ENCODE peak calls at places on chromosomes 2 and 18, in nine cellular contexts. W is right cardiac atrium; U is aorta; N is foreskin keratinocyte; D is CD8-positive, alpha-beta T cell; S is HepG2; R is heart right ventricle; F is CD4-positive, alpha-beta T cell; J is PC-3. C is an unnamed sample.

GRCh38 chr18:10051877-10052631 is 138.2 kb downstream of the VAPA start:
- ATAC-seq in J (no peak), R (peak), N (no peak), U (peak), S (no peak), F (no peak), D (no peak), W (peak), C (peak)

GRCh38 chr2:147100406-147101035 is 744.3 kb upstream of the ACVR2A start:
- ATAC-seq in D (no peak), R (no peak), N (peak), U (no peak), W (no peak), S (no peak), F (no peak), J (no peak), C (peak)

GRCh38 chr18:11089931-11090715 is 59.2 kb downstream of the PIEZO2 start:
- ATAC-seq in F (no peak), D (no peak), U (no peak), J (no peak), W (no peak), R (no peak), S (no peak), N (no peak), C (no peak)

GRCh38 chr18:49243391-49243790 is 217.1 kb downstream of the DYM start:
- ATAC-seq in N (no peak), W (no peak), S (no peak), D (no peak), J (no peak), F (no peak), U (no peak), R (no peak), C (no peak)

GRCh38 chr2:8203354-8203753 is 478.5 kb upstream of the ID2 start:
- ATAC-seq in U (no peak), S (no peak), N (no peak), F (no peak), W (peak), J (no peak), R (no peak), D (no peak), C (no peak)

GRCh38 chr2:154427453-154427852 is 271.0 kb upstream of the KCNJ3 start:
- ATAC-seq in S (no peak), J (no peak), U (no peak), R (no peak), D (peak), F (peak), W (no peak), N (no peak), C (no peak)

GRCh38 chr2:239245872-239246701 is 154.7 kb downstream of the HDAC4 start:
- ATAC-seq in U (peak), N (peak), F (no peak), R (peak), W (peak), D (no peak), S (no peak), J (peak), C (peak)

GRCh38 chr2:70959271-70959761 is 19.1 kb upstream of the ANKRD53 start:
- ATAC-seq in D (no peak), J (no peak), W (no peak), R (no peak), F (no peak), S (peak), U (no peak), N (no peak), C (no peak)

GRCh38 chr18:76553715-76554603 is 58.9 kb upstream of the ZNF516 start:
- ATAC-seq in W (no peak), S (peak), N (no peak), U (no peak), J (no peak), R (no peak), F (no peak), D (no peak), C (peak)

GRCh38 chr2:182652326-182652725 is 63.7 kb upstream of the DNAJC10 start:
- ATAC-seq in S (no peak), N (peak), U (no peak), W (no peak), R (no peak), J (no peak), D (peak), F (peak), C (no peak)

GRCh38 chr18:34075963-34076860 is 148.5 kb downstream of the NOL4 start:
- ATAC-seq in R (no peak), W (no peak), S (no peak), U (no peak), N (no peak), F (no peak), D (no peak), J (no peak), C (no peak)

GRCh38 chr18:56107821-56108485 is 520.0 kb upstream of the TCF4 start:
- ATAC-seq in D (no peak), U (no peak), F (no peak), N (no peak), R (no peak), S (no peak), W (no peak), J (no peak), C (no peak)

GRCh38 chr2:3062476-3063260 is 314.9 kb downstream of the EIPR1 start:
- ATAC-seq in U (no peak), S (peak), R (no peak), D (no peak), F (no peak), N (no peak), W (no peak), J (no peak), C (no peak)

GRCh38 chr18:6561893-6562292 is 147.2 kb upstream of the L3MBTL4 start:
- ATAC-seq in D (no peak), S (no peak), R (no peak), J (no peak), F (no peak), W (no peak), N (no peak), U (no peak), C (no peak)

GRCh38 chr2:102137138-102137537 is 5.4 kb upstream of the IL1R1 start:
- ATAC-seq in J (no peak), R (no peak), S (no peak), U (no peak), W (no peak), D (no peak), N (peak), F (no peak), C (no peak)

GRCh38 chr2:106192752-106193490 is 1.2 kb downstream of the UXS1 start:
- ATAC-seq in F (no peak), S (peak), J (peak), D (peak), N (peak), R (no peak), W (no peak), U (no peak), C (peak)

GRCh38 chr18:31161757-31162418 is 768 bp downstream of the DSC1 start:
- ATAC-seq in N (peak), S (no peak), W (no peak), R (peak), F (no peak), D (no peak), U (no peak), J (no peak), C (no peak)

GRCh38 chr2:121080013-121080772 is 204.8 kb downstream of the TFCP2L1 start:
- ATAC-seq in F (no peak), S (peak), U (no peak), D (no peak), R (peak), N (peak), W (peak), J (peak), C (no peak)

GRCh38 chr2:200484934-200485333 is 24.9 kb downstream of the KCTD18 start:
- ATAC-seq in N (no peak), F (no peak), S (no peak), W (no peak), J (no peak), R (no peak), U (no peak), D (no peak), C (no peak)

GRCh38 chr2:189137519-189137918 is 42.0 kb downstream of the COL5A2 start:
- ATAC-seq in F (no peak), N (no peak), W (no peak), U (no peak), D (no peak), R (no peak), J (no peak), S (no peak), C (no peak)

GRCh38 chr2:66432801-66433694 is 1.9 kb upstream of the MEIS1 start:
- ATAC-seq in J (peak), W (peak), U (peak), D (no peak), F (no peak), S (peak), N (peak), R (peak), C (peak)

GRCh38 chr2:54574860-54575247 is 118.7 kb downstream of the SPTBN1 start:
- ATAC-seq in W (no peak), J (no peak), R (no peak), S (no peak), U (no peak), D (no peak), F (peak), N (no peak), C (no peak)

GRCh38 chr2:181224866-181225265 is 232.3 kb upstream of the ITGA4 start:
- ATAC-seq in N (no peak), R (no peak), F (peak), J (no peak), W (no peak), D (peak), S (no peak), U (no peak), C (no peak)

GRCh38 chr2:152468832-152469692 is 134.1 kb downstream of the FMNL2 start:
- ATAC-seq in W (peak), D (no peak), U (peak), S (no peak), J (peak), F (no peak), R (peak), N (peak), C (peak)

GRCh38 chr2:42140501-42140900 is 28.7 kb upstream of the EML4 start:
- ATAC-seq in J (no peak), D (no peak), W (no peak), U (no peak), N (peak), R (no peak), F (no peak), S (no peak), C (no peak)

GRCh38 chr2:229297284-229297683 is 26.2 kb upstream of the PID1 start:
- ATAC-seq in R (peak), W (peak), F (no peak), U (no peak), D (no peak), N (no peak), S (no peak), J (no peak), C (peak)

GRCh38 chr2:231259104-231259503 is 60.7 kb downstream of the ARMC9 start:
- ATAC-seq in F (peak), W (no peak), R (no peak), S (no peak), N (no peak), D (no peak), U (no peak), J (no peak), C (no peak)

GRCh38 chr2:216833076-216833475 is 26.8 kb downstream of the TNP1 start:
- ATAC-seq in J (no peak), U (peak), F (no peak), N (no peak), W (peak), S (no peak), R (peak), D (no peak), C (no peak)

GRCh38 chr2:224101820-224102630 is 62.9 kb upstream of the SERPINE2 start:
- ATAC-seq in W (no peak), S (no peak), R (peak), N (peak), D (no peak), F (no peak), U (peak), J (peak), C (peak)
- H3K27ac ChIP-seq in W (peak), S (no peak), R (peak), N (peak), D (no peak), F (no peak), U (no peak), J (peak), C (peak)

DNA sequence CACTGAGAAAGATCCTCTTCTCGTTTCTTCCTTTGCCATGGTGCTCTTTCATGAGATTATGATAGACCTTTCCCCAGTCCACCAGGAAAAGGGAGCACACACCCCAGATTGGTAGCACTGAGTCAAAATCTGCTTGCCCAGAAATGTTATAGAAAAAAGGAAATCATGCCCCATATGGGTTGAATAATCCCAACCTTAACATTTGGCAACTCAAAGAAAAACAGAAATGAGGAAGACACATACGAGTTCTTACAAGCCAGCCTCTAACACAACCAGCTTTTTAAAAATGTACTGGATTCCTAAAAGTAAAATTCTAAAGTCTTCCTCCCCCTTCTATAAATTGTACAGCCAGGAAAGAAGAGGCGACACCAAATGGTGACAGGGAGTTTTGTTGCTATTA is 103.0 kb downstream of the ANKRD44 start:
- ATAC-seq in N (no peak), R (no peak), J (no peak), D (no peak), S (no peak), U (no peak), W (no peak), F (no peak), C (no peak)
- H3K27ac ChIP-seq in N (no peak), R (peak), J (no peak), D (peak), S (no peak), U (no peak), W (no peak), F (peak), C (no peak)

DNA sequence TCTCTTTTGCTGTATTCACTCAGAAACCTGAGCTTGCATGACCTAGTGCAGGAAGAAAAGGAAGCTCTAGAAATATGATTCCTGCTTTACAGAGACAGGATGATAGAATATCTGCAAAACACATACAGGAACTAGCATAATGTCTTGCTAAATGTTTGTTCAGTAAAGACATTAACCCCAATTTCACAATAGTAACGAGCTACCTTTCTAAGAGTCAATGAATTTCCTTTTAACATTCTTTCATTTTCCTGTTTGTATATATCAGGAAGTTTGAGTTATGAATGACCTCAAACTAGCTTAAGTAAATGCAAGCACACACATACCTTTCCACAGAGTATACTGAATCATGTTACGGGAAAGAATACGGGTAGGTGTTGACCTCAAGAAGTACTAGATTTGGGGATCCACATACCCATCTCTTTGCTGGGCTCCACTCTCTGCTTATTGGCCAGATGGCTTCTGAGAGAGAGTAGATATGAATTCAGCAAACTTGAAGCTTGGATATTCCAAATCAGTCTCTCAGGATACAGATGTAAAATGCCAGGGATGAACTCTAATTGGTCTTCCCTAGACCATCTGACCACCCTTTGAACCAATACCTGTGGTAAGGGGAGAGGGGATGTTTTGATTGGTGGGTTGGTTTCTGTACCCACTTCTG is 18.2 kb upstream of the ACSL3 start:
- ATAC-seq in S (peak), J (peak), R (no peak), F (no peak), N (peak), D (no peak), W (no peak), U (no peak), C (no peak)
- H3K27ac ChIP-seq in S (peak), J (peak), R (peak), F (no peak), N (peak), D (no peak), W (no peak), U (no peak), C (no peak)

GRCh38 chr2:112880081-112880531 is 30.9 kb upstream of the IL37 start:
- ATAC-seq in W (no peak), J (peak), R (no peak), N (peak), D (no peak), F (no peak), U (no peak), S (no peak), C (no peak)
- H3K27ac ChIP-seq in W (no peak), J (peak), R (peak), N (peak), D (no peak), F (no peak), U (no peak), S (no peak), C (no peak)

DNA sequence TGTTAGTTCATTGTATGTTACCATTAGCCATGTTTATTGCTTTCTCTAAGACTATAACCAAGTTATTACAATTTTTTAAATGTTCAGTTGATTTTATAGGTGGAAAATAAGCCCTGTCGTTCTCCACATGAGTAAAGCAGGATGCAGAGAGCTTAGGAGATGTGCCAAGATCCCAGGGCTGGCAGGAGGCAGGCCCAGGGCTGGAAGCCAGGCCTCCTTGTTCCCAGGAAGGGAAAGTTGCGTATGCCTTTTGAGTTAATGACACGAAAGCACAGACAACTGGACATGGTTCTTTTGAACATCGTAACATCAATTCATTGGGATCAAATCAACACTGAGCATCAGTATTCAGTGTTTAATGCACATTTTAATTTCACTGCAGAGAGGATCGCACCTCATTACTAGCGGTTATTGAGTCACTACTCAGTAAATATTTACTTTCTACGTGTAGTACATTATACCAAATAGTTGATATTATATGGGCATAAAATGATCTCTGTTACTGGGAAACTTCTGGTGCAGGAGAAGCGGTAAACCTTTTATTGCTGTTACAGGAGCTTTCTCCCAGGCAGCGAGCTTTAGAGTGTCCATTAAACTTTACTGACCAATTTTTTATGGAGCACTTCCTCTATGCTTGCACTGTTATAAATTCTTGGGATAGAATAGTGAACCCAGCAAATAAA is 60.0 kb downstream of the RNF144A start:
- ATAC-seq in J (peak), N (no peak), D (no peak), R (peak), F (no peak), W (peak), U (no peak), S (no peak), C (peak)
- H3K27ac ChIP-seq in J (peak), N (no peak), D (no peak), R (no peak), F (no peak), W (no peak), U (no peak), S (no peak), C (peak)

DNA sequence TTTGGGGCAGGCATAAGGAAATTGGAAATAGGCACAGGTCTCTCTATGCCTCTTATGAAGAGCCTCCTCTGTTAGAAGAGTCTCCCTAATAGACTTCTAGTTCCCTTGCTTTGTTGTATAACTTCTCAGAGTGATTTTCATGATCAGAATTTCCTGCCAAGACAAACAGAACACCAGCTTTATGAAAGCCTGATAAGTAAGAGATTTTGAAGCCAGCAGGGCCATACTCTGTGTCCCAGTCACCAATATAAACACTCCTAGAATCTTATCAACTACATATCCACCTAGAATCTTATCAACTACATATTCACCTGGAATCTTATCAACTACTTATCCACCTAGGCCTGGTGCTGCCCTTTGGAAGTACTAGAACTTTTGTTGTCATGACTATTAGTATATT is 579.5 kb downstream of the ARHGAP15 start:
- ATAC-seq in W (no peak), R (no peak), S (no peak), D (no peak), F (no peak), U (no peak), J (no peak), N (no peak), C (no peak)
- H3K27ac ChIP-seq in W (no peak), R (no peak), S (no peak), D (no peak), F (no peak), U (peak), J (no peak), N (no peak), C (no peak)

GRCh38 chr2:60707750-60708371 is 48.2 kb upstream of the PAPOLG start:
- ATAC-seq in F (peak), S (peak), U (peak), J (peak), D (peak), R (peak), N (peak), W (peak), C (no peak)

GRCh38 chr2:60708630-60709320 is 47.3 kb upstream of the PAPOLG start:
- ATAC-seq in W (no peak), S (peak), U (no peak), F (no peak), J (no peak), N (no peak), R (no peak), D (no peak), C (no peak)

GRCh38 chr2:60710707-60711106 is 45.4 kb upstream of the PAPOLG start:
- ATAC-seq in S (peak), U (peak), R (peak), W (peak), J (no peak), F (no peak), D (no peak), N (no peak), C (peak)

DNA sequence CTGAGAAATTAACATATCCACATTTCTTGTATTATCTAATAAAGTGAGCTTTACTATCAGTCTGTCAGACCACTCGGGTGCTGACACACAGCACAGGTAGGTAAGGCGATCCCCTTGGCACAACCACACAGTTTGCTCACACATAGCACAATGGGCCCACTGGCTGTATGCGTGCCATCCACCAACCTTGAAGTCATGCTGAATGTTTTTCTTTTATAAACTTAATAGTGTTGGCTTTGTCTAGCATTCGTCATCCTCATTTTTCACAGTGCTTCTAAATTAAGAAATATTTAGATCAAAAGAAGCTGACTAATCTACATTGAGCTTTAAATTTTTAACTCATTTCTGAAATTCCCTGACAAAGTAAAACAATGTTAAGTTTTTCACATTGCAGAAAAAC is 50.0 kb upstream of the PAPOLG start:
- ATAC-seq in W (no peak), D (no peak), N (peak), S (no peak), J (peak), U (no peak), F (no peak), R (no peak), C (no peak)
- H3K27ac ChIP-seq in W (no peak), D (no peak), N (no peak), S (no peak), J (no peak), U (no peak), F (no peak), R (no peak), C (no peak)

DNA sequence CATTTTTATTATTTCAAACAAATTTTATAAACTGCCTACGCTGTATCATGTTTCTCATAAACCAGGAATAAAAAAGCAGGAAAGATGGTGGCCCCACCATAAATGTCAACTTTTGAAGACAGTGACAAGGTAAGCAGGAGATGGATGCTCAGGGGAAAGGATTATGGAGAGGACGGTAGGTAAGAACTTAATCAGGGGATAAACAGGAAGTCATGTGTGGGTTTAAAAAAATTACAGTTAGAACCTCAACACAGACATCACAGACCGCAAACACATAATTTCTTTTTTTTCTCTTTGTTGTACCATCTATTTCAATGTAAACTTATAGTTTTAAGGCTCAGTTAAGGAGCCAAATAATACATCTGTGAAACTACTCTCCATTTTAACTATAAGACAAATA is 575.2 kb upstream of the SLC8A1 start:
- ATAC-seq in U (no peak), W (no peak), F (no peak), S (no peak), J (no peak), R (no peak), N (no peak), D (no peak), C (no peak)
- H3K27ac ChIP-seq in U (no peak), W (no peak), F (no peak), S (no peak), J (no peak), R (no peak), N (no peak), D (no peak), C (no peak)

C was measured in gastroesophageal sphincter.